ENCODE peak calls at places on chromosomes 4 and X, in seven cellular contexts. A is naive thymus-derived CD4-positive, alpha-beta T cell; G is neural crest cell; E is cerebellar cortex; W is activated CD8-positive, alpha-beta memory T cell treated with anti-CD3 and anti-CD28 coated beads for 1 hour; K is mesenchymal stem cell; L is Calu3. D is an unnamed sample.

GRCh38 chr4:101031971-101032370 is 315.4 kb downstream of the PPP3CA start:
- DNase-seq in E (no peak), K (no peak), W (no peak), G (no peak), A (no peak), L (no peak), D (no peak)

GRCh38 chr4:21827575-21827974 is 121.0 kb downstream of the KCNIP4 start:
- DNase-seq in L (no peak), G (no peak), W (no peak), K (peak), E (no peak), A (no peak), D (no peak)

GRCh38 chrX:68931345-68931744 is 102.5 kb downstream of the EFNB1 start:
- DNase-seq in W (no peak), E (no peak), L (no peak), K (no peak), A (no peak), G (no peak), D (no peak)

GRCh38 chr4:8599657-8600056 is 7.1 kb downstream of the CPZ start:
- DNase-seq in E (no peak), A (no peak), W (no peak), G (no peak), L (peak), K (peak), D (no peak)

GRCh38 chr4:149145803-149146202 is 669.8 kb downstream of the IQCM start:
- DNase-seq in A (no peak), W (no peak), L (no peak), E (no peak), K (peak), G (no peak), D (no peak)

GRCh38 chr4:133233922-133234321 is 84.8 kb downstream of the PCDH10 start:
- DNase-seq in K (no peak), E (no peak), W (no peak), G (no peak), L (no peak), A (no peak), D (no peak)

GRCh38 chrX:148310402-148311200 is 189.8 kb upstream of the AFF2 start:
- DNase-seq in A (peak), K (no peak), E (no peak), L (no peak), W (peak), G (no peak), D (no peak)

GRCh38 chr4:123699823-123700822 is 303.5 kb downstream of the SPRY1 start:
- DNase-seq in A (no peak), K (peak), E (peak), L (no peak), G (peak), W (no peak), D (no peak)

GRCh38 chr4:10456270-10457254 is 664 bp downstream of the ZNF518B start:
- DNase-seq in L (no peak), E (peak), A (peak), G (peak), K (peak), W (no peak), D (no peak)